ENCODE peak calls at places on chromosome 5, in four cellular contexts. One of them, this sample, is unnamed.

GRCh38 chr5:179296150-179296821 is 49.0 kb downstream of the ADAMTS2 start:
- DNase-seq in tibial nerve: no peak
- DNase-seq in hepatocyte: no peak
- DNase-seq in HCT116: no peak
- DNase-seq in this sample: no peak

GRCh38 chr5:7850533-7851239 is at the start of gene CFAP90:
- DNase-seq in HCT116: no peak
- DNase-seq in hepatocyte: peak; percentile 89
- DNase-seq in tibial nerve: no peak
- DNase-seq in this sample: peak; percentile 77

GRCh38 chr5:166342330-166342891 is 1949.0 kb upstream of the WWC1 start:
- DNase-seq in hepatocyte: no peak
- DNase-seq in HCT116: no peak
- DNase-seq in tibial nerve: no peak
- DNase-seq in this sample: no peak

GRCh38 chr5:36666986-36667385 is 60.6 kb downstream of the SLC1A3 start:
- DNase-seq in tibial nerve: no peak
- DNase-seq in hepatocyte: no peak
- DNase-seq in HCT116: no peak
- DNase-seq in this sample: no peak

GRCh38 chr5:136133416-136134383 is 1.1 kb downstream of the SMAD5 start:
- DNase-seq in HCT116: no peak
- DNase-seq in tibial nerve: peak; percentile 26
- DNase-seq in hepatocyte: peak; percentile 78
- DNase-seq in this sample: peak; percentile 32

GRCh38 chr5:141349917-141350619 is at the start of gene PCDHGB1:
- DNase-seq in HCT116: no peak
- DNase-seq in hepatocyte: no peak
- DNase-seq in tibial nerve: no peak
- DNase-seq in this sample: no peak

GRCh38 chr5:95432779-95433178 is 41.6 kb downstream of the FAM81B start:
- DNase-seq in HCT116: no peak
- DNase-seq in hepatocyte: no peak
- DNase-seq in tibial nerve: no peak
- DNase-seq in this sample: no peak

GRCh38 chr5:82793808-82794419 is 283.3 kb downstream of the TMEM167A start:
- DNase-seq in hepatocyte: no peak
- DNase-seq in HCT116: peak; percentile 26
- DNase-seq in tibial nerve: peak; percentile 15
- DNase-seq in this sample: peak; percentile 21

GRCh38 chr5:157744055-157745011 is 821 bp downstream of the LSM11 start:
- DNase-seq in HCT116: no peak
- DNase-seq in tibial nerve: no peak
- DNase-seq in hepatocyte: no peak
- DNase-seq in this sample: no peak

GRCh38 chr5:19920761-19921160 is 67.2 kb downstream of the CDH18 start:
- DNase-seq in HCT116: no peak
- DNase-seq in tibial nerve: no peak
- DNase-seq in hepatocyte: no peak
- DNase-seq in this sample: no peak

GRCh38 chr5:59584858-59585846 is 308.4 kb downstream of the PDE4D start:
- DNase-seq in hepatocyte: no peak
- DNase-seq in HCT116: no peak
- DNase-seq in tibial nerve: no peak
- DNase-seq in this sample: no peak

GRCh38 chr5:149203896-149204544 is 62.7 kb downstream of the ABLIM3 start:
- DNase-seq in HCT116: no peak
- DNase-seq in tibial nerve: no peak
- DNase-seq in hepatocyte: no peak
- DNase-seq in this sample: no peak

GRCh38 chr5:56161446-56161838 is 71.7 kb downstream of the ANKRD55 start:
- DNase-seq in hepatocyte: no peak
- DNase-seq in HCT116: no peak
- DNase-seq in tibial nerve: no peak
- DNase-seq in this sample: no peak

GRCh38 chr5:84290161-84290560 is 94.5 kb downstream of the EDIL3 start:
- DNase-seq in tibial nerve: no peak
- DNase-seq in hepatocyte: peak; percentile 8
- DNase-seq in HCT116: no peak
- DNase-seq in this sample: no peak

GRCh38 chr5:108148715-108149139 is 233.2 kb downstream of the FBXL17 start:
- DNase-seq in HCT116: no peak
- DNase-seq in tibial nerve: no peak
- DNase-seq in hepatocyte: peak; percentile 27
- DNase-seq in this sample: no peak

GRCh38 chr5:61055434-61056006 is 106.7 kb downstream of the SMIM15 start:
- DNase-seq in hepatocyte: peak; percentile 57
- DNase-seq in HCT116: no peak
- DNase-seq in tibial nerve: no peak
- DNase-seq in this sample: peak; percentile 42

DNA sequence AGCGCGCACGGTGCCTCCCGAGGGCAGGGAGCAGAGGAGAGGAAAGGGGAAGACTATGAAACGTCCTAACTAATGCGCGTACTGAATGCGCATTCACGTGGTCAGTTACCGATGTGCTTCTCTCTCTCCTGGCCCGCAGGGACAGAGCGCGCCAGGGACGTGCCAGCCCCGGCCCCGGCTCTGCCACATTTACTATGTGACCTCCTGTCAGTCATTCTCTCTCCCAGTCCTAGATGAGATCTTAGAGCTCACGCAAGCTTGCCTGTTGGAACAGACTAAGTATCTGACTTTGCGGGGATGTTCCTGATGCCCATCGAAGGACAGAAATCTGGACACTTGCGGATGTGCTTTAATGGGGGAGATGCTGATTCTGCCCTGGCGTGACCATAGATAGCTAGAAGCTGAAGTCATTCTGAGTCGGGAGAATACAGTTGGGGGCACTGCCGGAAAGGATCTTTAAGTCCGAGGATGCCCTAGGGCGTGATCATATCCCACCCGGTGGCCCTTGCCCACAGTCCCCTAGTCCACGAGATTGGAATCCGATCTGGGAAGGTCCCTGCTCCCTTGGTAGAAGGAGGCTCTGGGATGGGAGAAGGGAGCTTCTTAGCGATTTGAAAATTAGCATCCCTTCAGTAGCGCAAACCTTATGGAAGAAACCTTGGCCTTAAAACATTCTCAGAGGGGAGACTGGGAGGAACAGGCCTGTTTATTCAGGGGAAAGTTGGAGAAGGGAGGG is 5.8 kb upstream of the EBF1 start:
- DNase-seq in tibial nerve: no peak
- DNase-seq in HCT116: no peak
- DNase-seq in hepatocyte: no peak
- DNase-seq in this sample: peak; percentile 31
- H3K4me1 ChIP-seq in tibial nerve: peaks cover 39% of the 10 kb centered on the region
- H3K4me1 ChIP-seq in HCT116: no peaks in the 10 kb centered on the region
- H3K4me1 ChIP-seq in hepatocyte: peaks cover 13% of the 10 kb centered on the region
- H3K4me1 ChIP-seq in this sample: peaks cover 9% of the 10 kb centered on the region

GRCh38 chr5:34656001-34656699 is at the start of gene RAI14:
- DNase-seq in HCT116: peak; percentile 23
- DNase-seq in hepatocyte: peak; percentile 92
- DNase-seq in tibial nerve: peak; percentile 62
- DNase-seq in this sample: peak; percentile 80
- H3K4me1 ChIP-seq in HCT116: peaks cover 24% of the 10 kb centered on the region
- H3K4me1 ChIP-seq in hepatocyte: peaks cover 10% of the 10 kb centered on the region
- H3K4me1 ChIP-seq in tibial nerve: peaks cover 41% of the 10 kb centered on the region
- H3K4me1 ChIP-seq in this sample: peaks cover 1% of the 10 kb centered on the region

DNA sequence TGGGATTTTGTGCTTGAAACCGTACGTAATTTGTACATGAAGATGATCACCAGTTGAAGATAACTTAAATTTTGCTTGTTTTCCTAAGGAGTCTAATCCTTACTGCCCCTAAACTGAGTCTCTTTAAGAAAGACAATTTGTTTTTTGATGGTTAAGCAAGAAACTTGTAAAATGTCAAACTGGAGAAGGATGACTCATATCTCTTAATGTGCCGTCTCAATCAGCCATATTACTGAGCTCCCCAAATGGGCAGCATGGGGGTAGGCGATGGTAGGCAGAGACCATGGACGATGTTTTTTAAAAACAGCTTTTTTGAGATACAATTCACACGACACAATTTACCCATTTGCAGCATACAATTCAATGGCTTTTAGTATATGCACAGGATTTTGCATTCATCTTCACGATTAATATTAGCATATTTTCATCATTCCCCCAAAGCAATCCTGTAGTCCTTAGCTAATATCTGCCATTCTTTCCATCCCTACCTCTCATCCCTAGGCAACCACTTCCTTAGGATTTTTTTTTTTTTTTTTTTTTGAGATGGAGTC is 14.3 kb downstream of the ARHGAP26 start:
- DNase-seq in HCT116: no peak
- DNase-seq in tibial nerve: no peak
- DNase-seq in hepatocyte: no peak
- DNase-seq in this sample: no peak
- H3K4me1 ChIP-seq in HCT116: peaks cover 21% of the 10 kb centered on the region
- H3K4me1 ChIP-seq in tibial nerve: peaks cover 54% of the 10 kb centered on the region
- H3K4me1 ChIP-seq in hepatocyte: peaks cover 7% of the 10 kb centered on the region
- H3K4me1 ChIP-seq in this sample: peaks cover 24% of the 10 kb centered on the region

DNA sequence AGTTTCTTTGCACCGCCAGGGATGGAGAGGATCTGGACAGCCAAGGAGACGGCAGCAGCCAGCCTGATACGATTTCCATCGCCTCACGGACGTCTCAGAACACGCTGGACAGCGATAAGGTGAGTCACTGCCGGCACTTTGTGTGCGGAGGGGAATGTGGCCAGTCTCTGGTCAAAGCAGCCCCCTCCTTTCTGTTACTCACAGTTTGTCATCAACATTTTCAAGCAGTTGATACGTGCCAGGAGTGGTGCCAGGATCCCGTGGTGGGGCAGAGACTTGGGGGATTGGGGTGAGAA is 175.1 kb upstream of the OTULINL start:
- DNase-seq in tibial nerve: no peak
- DNase-seq in hepatocyte: peak; percentile 46
- DNase-seq in HCT116: no peak
- DNase-seq in this sample: no peak
- H3K4me1 ChIP-seq in tibial nerve: peaks cover 51% of the 10 kb centered on the region
- H3K4me1 ChIP-seq in hepatocyte: peaks cover 16% of the 10 kb centered on the region
- H3K4me1 ChIP-seq in HCT116: no peaks in the 10 kb centered on the region
- H3K4me1 ChIP-seq in this sample: no peaks in the 10 kb centered on the region

GRCh38 chr5:129097498-129098296 is 3.1 kb downstream of the ISOC1 start:
- DNase-seq in HCT116: no peak
- DNase-seq in tibial nerve: no peak
- DNase-seq in hepatocyte: no peak
- DNase-seq in this sample: no peak
- H3K4me1 ChIP-seq in HCT116: peaks cover 14% of the 10 kb centered on the region
- H3K4me1 ChIP-seq in tibial nerve: peaks cover 26% of the 10 kb centered on the region
- H3K4me1 ChIP-seq in hepatocyte: peaks cover 22% of the 10 kb centered on the region
- H3K4me1 ChIP-seq in this sample: peaks cover 4% of the 10 kb centered on the region

GRCh38 chr5:42490836-42491235 is 67.6 kb downstream of the GHR start:
- DNase-seq in tibial nerve: no peak
- DNase-seq in hepatocyte: no peak
- DNase-seq in HCT116: no peak
- DNase-seq in this sample: no peak
- H3K4me1 ChIP-seq in tibial nerve: peaks cover 21% of the 10 kb centered on the region
- H3K4me1 ChIP-seq in hepatocyte: no peaks in the 10 kb centered on the region
- H3K4me1 ChIP-seq in HCT116: no peaks in the 10 kb centered on the region
- H3K4me1 ChIP-seq in this sample: peaks cover 2% of the 10 kb centered on the region

GRCh38 chr5:76700571-76700970 is 15.4 kb upstream of the F2R start:
- DNase-seq in HCT116: no peak
- DNase-seq in hepatocyte: no peak
- DNase-seq in tibial nerve: no peak
- DNase-seq in this sample: no peak
- H3K4me1 ChIP-seq in HCT116: no peaks in the 10 kb centered on the region
- H3K4me1 ChIP-seq in hepatocyte: no peaks in the 10 kb centered on the region
- H3K4me1 ChIP-seq in tibial nerve: peaks cover 9% of the 10 kb centered on the region
- H3K4me1 ChIP-seq in this sample: no peaks in the 10 kb centered on the region

GRCh38 chr5:132271251-132272246 is 14.1 kb downstream of the PDLIM4 start:
- DNase-seq in hepatocyte: no peak
- DNase-seq in HCT116: no peak
- DNase-seq in tibial nerve: no peak
- DNase-seq in this sample: no peak
- H3K4me1 ChIP-seq in hepatocyte: no peaks in the 10 kb centered on the region
- H3K4me1 ChIP-seq in HCT116: peaks cover 9% of the 10 kb centered on the region
- H3K4me1 ChIP-seq in tibial nerve: peaks cover 74% of the 10 kb centered on the region
- H3K4me1 ChIP-seq in this sample: peaks cover 4% of the 10 kb centered on the region

DNA sequence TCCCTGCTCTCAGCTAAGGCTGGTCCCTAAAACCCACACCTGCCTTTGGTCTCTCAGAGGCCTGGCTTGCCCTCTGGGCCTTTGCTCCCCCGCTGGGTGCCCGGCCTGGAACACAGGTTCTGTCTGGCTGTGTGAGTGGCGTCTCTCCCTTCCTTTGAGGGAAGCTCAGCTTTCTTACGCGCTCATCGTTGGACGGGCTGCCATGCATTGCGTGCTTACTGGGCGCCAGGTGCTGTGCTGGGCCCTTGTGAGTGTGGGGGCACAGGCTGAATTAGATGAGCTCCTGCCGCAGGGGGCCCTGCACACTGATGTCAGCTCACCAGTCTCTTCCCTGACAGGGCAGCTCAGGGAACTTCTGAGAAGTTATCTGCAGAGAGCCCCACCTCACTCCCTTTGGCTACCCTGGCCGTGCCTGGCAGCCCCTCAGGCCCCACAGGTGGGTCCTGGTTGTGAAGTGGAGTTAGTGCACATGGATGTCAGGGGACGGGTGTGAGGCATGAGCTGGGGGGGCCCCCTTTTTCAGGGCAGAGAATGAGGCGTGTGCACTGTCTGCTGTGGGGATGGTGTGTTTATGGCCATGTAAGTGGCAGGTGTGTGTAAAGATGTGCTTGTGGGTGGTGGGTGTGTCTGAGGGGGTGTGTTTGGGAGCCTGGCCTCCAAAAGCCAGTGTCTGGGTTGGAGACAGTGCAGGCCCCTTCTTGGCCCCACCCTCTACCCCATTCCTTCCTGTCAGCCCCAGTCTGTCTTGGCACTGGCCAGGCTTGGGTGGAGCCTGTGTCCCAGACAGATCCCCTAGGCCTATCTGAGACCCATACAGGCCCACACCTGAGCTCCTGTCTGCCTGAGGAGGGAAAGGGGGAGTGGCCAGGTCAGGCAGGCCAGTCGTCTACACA is 7.5 kb upstream of the RMND5B start:
- DNase-seq in hepatocyte: no peak
- DNase-seq in HCT116: no peak
- DNase-seq in tibial nerve: no peak
- DNase-seq in this sample: no peak
- H3K4me1 ChIP-seq in hepatocyte: no peaks in the 10 kb centered on the region
- H3K4me1 ChIP-seq in HCT116: no peaks in the 10 kb centered on the region
- H3K4me1 ChIP-seq in tibial nerve: peaks cover 19% of the 10 kb centered on the region
- H3K4me1 ChIP-seq in this sample: peaks cover 9% of the 10 kb centered on the region

This sample was measured in neuronal stem cell.